ENCODE peak calls at places on chromosomes 16 and 17, in eight cellular contexts. B, F, W, U, R, L, Q and M are unnamed samples.

GRCh38 chr17:17412331-17412730 is 64.5 kb upstream of the MED9 start:
- DNase-seq in Q (no peak), F (no peak), L (no peak), R (no peak), W (no peak), B (no peak), U (peak; percentile 82), M (no peak)

GRCh38 chr16:55836158-55836611 is 3.3 kb upstream of the CES1 start:
- DNase-seq in R (no peak), Q (no peak), W (no peak), F (no peak), L (no peak), B (no peak), U (no peak), M (no peak)

GRCh38 chr17:70552230-70552981 is 383.1 kb downstream of the KCNJ2 start:
- DNase-seq in Q (peak; percentile 8), R (no peak), F (no peak), U (peak; percentile 49), W (peak; percentile 55), L (peak; percentile 75), B (peak; percentile 40), M (no peak)

GRCh38 chr16:69564845-69565610 is 738 bp upstream of the NFAT5 start:
- DNase-seq in L (no peak), F (no peak), W (no peak), B (no peak), U (no peak), Q (no peak), R (no peak), M (no peak)

GRCh38 chr17:76154935-76155845 is 14.1 kb upstream of the FOXJ1 start:
- DNase-seq in U (no peak), W (no peak), F (no peak), R (no peak), L (no peak), Q (no peak), B (no peak), M (no peak)

GRCh38 chr16:50467943-50468748 is 80.0 kb upstream of the NKD1 start:
- DNase-seq in R (peak; percentile 8), L (peak; percentile 93), Q (no peak), W (no peak), U (no peak), F (no peak), B (peak; percentile 54), M (peak; percentile 29)

GRCh38 chr17:55607736-55608341 is 96.6 kb upstream of the SMIM36 start:
- DNase-seq in W (no peak), U (peak; percentile 71), Q (no peak), R (no peak), L (no peak), B (no peak), F (no peak), M (no peak)

GRCh38 chr16:17552351-17552750 is 81.6 kb upstream of the XYLT1 start:
- DNase-seq in B (no peak), R (no peak), L (no peak), U (no peak), Q (no peak), F (no peak), W (no peak), M (no peak)

GRCh38 chr16:70778901-70779309 is 22.1 kb downstream of the VAC14 start:
- DNase-seq in W (peak; percentile 46), L (peak; percentile 92), Q (no peak), F (no peak), U (peak; percentile 92), R (no peak), B (peak; percentile 66), M (no peak)

GRCh38 chr16:76280421-76280820 is 3.2 kb downstream of the CNTNAP4 start:
- DNase-seq in L (no peak), U (no peak), Q (no peak), B (no peak), R (no peak), F (no peak), W (no peak), M (no peak)

GRCh38 chr16:85613609-85614337 is 651 bp downstream of the GSE1 start:
- DNase-seq in W (peak; percentile 76), L (peak; percentile 93), B (peak; percentile 71), U (no peak), F (no peak), R (peak; percentile 21), Q (peak; percentile 91), M (no peak)